ENCODE peak calls at places on chromosomes 11 and 22, in nine cellular contexts. One of them, this sample, is unnamed.

GRCh38 chr22:46280999-46281623 is 13.3 kb downstream of the TTC38 start:
- DNase-seq in stimulated activated CD8-positive, alpha-beta memory T cell treated with anti-CD3 and anti-CD28 coated beads, Interleukin-15, amount 100 ng/mL, for 1 hour: no peak
- DNase-seq in NCI-H345: no peak
- DNase-seq in activated CD4-positive, alpha-beta T cell treated with anti-CD3 and anti-CD28 coated beads for 24 hours: no peak
- DNase-seq in EH: no peak
- DNase-seq in activated T-cell treated with anti-CD3 and anti-CD28 coated beads for 1 hour: no peak
- DNase-seq in cardiac septum: no peak
- DNase-seq in stimulated activated CD4-positive, alpha-beta T cell treated with anti-CD3 and anti-CD28 coated beads, TNF-alpha, amount 100 ng/mL, for 1 hour: no peak
- DNase-seq in NAMALWA: no peak
- DNase-seq in this sample: no peak

GRCh38 chr22:43110444-43110926 is at the start of gene BIK:
- DNase-seq in stimulated activated CD4-positive, alpha-beta T cell treated with anti-CD3 and anti-CD28 coated beads, TNF-alpha, amount 100 ng/mL, for 1 hour: peak; percentile 20
- DNase-seq in NAMALWA: peak; percentile 91
- DNase-seq in NCI-H345: peak; percentile 39
- DNase-seq in stimulated activated CD8-positive, alpha-beta memory T cell treated with anti-CD3 and anti-CD28 coated beads, Interleukin-15, amount 100 ng/mL, for 1 hour: no peak
- DNase-seq in activated T-cell treated with anti-CD3 and anti-CD28 coated beads for 1 hour: peak; percentile 35
- DNase-seq in cardiac septum: no peak
- DNase-seq in EH: peak; percentile 34
- DNase-seq in activated CD4-positive, alpha-beta T cell treated with anti-CD3 and anti-CD28 coated beads for 24 hours: no peak
- DNase-seq in this sample: no peak

GRCh38 chr22:45612451-45612901 is 59.2 kb upstream of the ATXN10 start:
- DNase-seq in cardiac septum: no peak
- DNase-seq in NAMALWA: no peak
- DNase-seq in activated T-cell treated with anti-CD3 and anti-CD28 coated beads for 1 hour: no peak
- DNase-seq in stimulated activated CD4-positive, alpha-beta T cell treated with anti-CD3 and anti-CD28 coated beads, TNF-alpha, amount 100 ng/mL, for 1 hour: no peak
- DNase-seq in EH: peak; percentile 86
- DNase-seq in NCI-H345: no peak
- DNase-seq in stimulated activated CD8-positive, alpha-beta memory T cell treated with anti-CD3 and anti-CD28 coated beads, Interleukin-15, amount 100 ng/mL, for 1 hour: no peak
- DNase-seq in activated CD4-positive, alpha-beta T cell treated with anti-CD3 and anti-CD28 coated beads for 24 hours: no peak
- DNase-seq in this sample: peak; percentile 95

GRCh38 chr11:83326326-83326725 is 40.2 kb upstream of the CCDC90B start:
- DNase-seq in activated CD4-positive, alpha-beta T cell treated with anti-CD3 and anti-CD28 coated beads for 24 hours: no peak
- DNase-seq in stimulated activated CD8-positive, alpha-beta memory T cell treated with anti-CD3 and anti-CD28 coated beads, Interleukin-15, amount 100 ng/mL, for 1 hour: no peak
- DNase-seq in stimulated activated CD4-positive, alpha-beta T cell treated with anti-CD3 and anti-CD28 coated beads, TNF-alpha, amount 100 ng/mL, for 1 hour: no peak
- DNase-seq in activated T-cell treated with anti-CD3 and anti-CD28 coated beads for 1 hour: no peak
- DNase-seq in EH: no peak
- DNase-seq in cardiac septum: no peak
- DNase-seq in NCI-H345: no peak
- DNase-seq in NAMALWA: no peak
- DNase-seq in this sample: no peak

GRCh38 chr11:78441956-78442355 is 24.3 kb upstream of the GAB2 start:
- DNase-seq in stimulated activated CD4-positive, alpha-beta T cell treated with anti-CD3 and anti-CD28 coated beads, TNF-alpha, amount 100 ng/mL, for 1 hour: no peak
- DNase-seq in stimulated activated CD8-positive, alpha-beta memory T cell treated with anti-CD3 and anti-CD28 coated beads, Interleukin-15, amount 100 ng/mL, for 1 hour: no peak
- DNase-seq in NCI-H345: no peak
- DNase-seq in NAMALWA: no peak
- DNase-seq in EH: no peak
- DNase-seq in activated CD4-positive, alpha-beta T cell treated with anti-CD3 and anti-CD28 coated beads for 24 hours: no peak
- DNase-seq in cardiac septum: no peak
- DNase-seq in activated T-cell treated with anti-CD3 and anti-CD28 coated beads for 1 hour: no peak
- DNase-seq in this sample: no peak

GRCh38 chr11:8384199-8384821 is 120.6 kb upstream of the LMO1 start:
- DNase-seq in NAMALWA: no peak
- DNase-seq in activated CD4-positive, alpha-beta T cell treated with anti-CD3 and anti-CD28 coated beads for 24 hours: no peak
- DNase-seq in stimulated activated CD8-positive, alpha-beta memory T cell treated with anti-CD3 and anti-CD28 coated beads, Interleukin-15, amount 100 ng/mL, for 1 hour: no peak
- DNase-seq in NCI-H345: no peak
- DNase-seq in activated T-cell treated with anti-CD3 and anti-CD28 coated beads for 1 hour: no peak
- DNase-seq in stimulated activated CD4-positive, alpha-beta T cell treated with anti-CD3 and anti-CD28 coated beads, TNF-alpha, amount 100 ng/mL, for 1 hour: no peak
- DNase-seq in EH: peak; percentile 47
- DNase-seq in cardiac septum: no peak
- DNase-seq in this sample: no peak

GRCh38 chr22:49327411-49327810 is 500.3 kb downstream of the BRD1 start:
- DNase-seq in EH: no peak
- DNase-seq in stimulated activated CD8-positive, alpha-beta memory T cell treated with anti-CD3 and anti-CD28 coated beads, Interleukin-15, amount 100 ng/mL, for 1 hour: no peak
- DNase-seq in NAMALWA: no peak
- DNase-seq in activated CD4-positive, alpha-beta T cell treated with anti-CD3 and anti-CD28 coated beads for 24 hours: no peak
- DNase-seq in stimulated activated CD4-positive, alpha-beta T cell treated with anti-CD3 and anti-CD28 coated beads, TNF-alpha, amount 100 ng/mL, for 1 hour: no peak
- DNase-seq in activated T-cell treated with anti-CD3 and anti-CD28 coated beads for 1 hour: no peak
- DNase-seq in NCI-H345: no peak
- DNase-seq in cardiac septum: no peak
- DNase-seq in this sample: no peak

GRCh38 chr11:72224587-72225410 is at the start of gene INPPL1:
- DNase-seq in activated CD4-positive, alpha-beta T cell treated with anti-CD3 and anti-CD28 coated beads for 24 hours: no peak
- DNase-seq in activated T-cell treated with anti-CD3 and anti-CD28 coated beads for 1 hour: peak; percentile 28
- DNase-seq in stimulated activated CD4-positive, alpha-beta T cell treated with anti-CD3 and anti-CD28 coated beads, TNF-alpha, amount 100 ng/mL, for 1 hour: peak; percentile 41
- DNase-seq in NAMALWA: peak; percentile 49
- DNase-seq in EH: peak; percentile 51
- DNase-seq in stimulated activated CD8-positive, alpha-beta memory T cell treated with anti-CD3 and anti-CD28 coated beads, Interleukin-15, amount 100 ng/mL, for 1 hour: no peak
- DNase-seq in cardiac septum: no peak
- DNase-seq in NCI-H345: no peak
- DNase-seq in this sample: no peak

GRCh38 chr22:37504964-37505363 is 14.3 kb downstream of the CARD10 start:
- DNase-seq in activated T-cell treated with anti-CD3 and anti-CD28 coated beads for 1 hour: no peak
- DNase-seq in activated CD4-positive, alpha-beta T cell treated with anti-CD3 and anti-CD28 coated beads for 24 hours: no peak
- DNase-seq in EH: no peak
- DNase-seq in stimulated activated CD8-positive, alpha-beta memory T cell treated with anti-CD3 and anti-CD28 coated beads, Interleukin-15, amount 100 ng/mL, for 1 hour: no peak
- DNase-seq in NCI-H345: no peak
- DNase-seq in stimulated activated CD4-positive, alpha-beta T cell treated with anti-CD3 and anti-CD28 coated beads, TNF-alpha, amount 100 ng/mL, for 1 hour: no peak
- DNase-seq in NAMALWA: no peak
- DNase-seq in cardiac septum: no peak
- DNase-seq in this sample: no peak

GRCh38 chr11:119169272-119169719 is 771 bp downstream of the NLRX1 start:
- DNase-seq in activated T-cell treated with anti-CD3 and anti-CD28 coated beads for 1 hour: no peak
- DNase-seq in cardiac septum: no peak
- DNase-seq in NCI-H345: no peak
- DNase-seq in activated CD4-positive, alpha-beta T cell treated with anti-CD3 and anti-CD28 coated beads for 24 hours: peak; percentile 16
- DNase-seq in NAMALWA: no peak
- DNase-seq in EH: peak; percentile 65
- DNase-seq in stimulated activated CD4-positive, alpha-beta T cell treated with anti-CD3 and anti-CD28 coated beads, TNF-alpha, amount 100 ng/mL, for 1 hour: peak; percentile 16
- DNase-seq in stimulated activated CD8-positive, alpha-beta memory T cell treated with anti-CD3 and anti-CD28 coated beads, Interleukin-15, amount 100 ng/mL, for 1 hour: no peak
- DNase-seq in this sample: no peak

GRCh38 chr11:134916421-134916820 is 504.4 kb upstream of the B3GAT1 start:
- DNase-seq in NCI-H345: peak; percentile 70
- DNase-seq in NAMALWA: no peak
- DNase-seq in cardiac septum: no peak
- DNase-seq in stimulated activated CD8-positive, alpha-beta memory T cell treated with anti-CD3 and anti-CD28 coated beads, Interleukin-15, amount 100 ng/mL, for 1 hour: no peak
- DNase-seq in EH: no peak
- DNase-seq in activated CD4-positive, alpha-beta T cell treated with anti-CD3 and anti-CD28 coated beads for 24 hours: no peak
- DNase-seq in activated T-cell treated with anti-CD3 and anti-CD28 coated beads for 1 hour: no peak
- DNase-seq in stimulated activated CD4-positive, alpha-beta T cell treated with anti-CD3 and anti-CD28 coated beads, TNF-alpha, amount 100 ng/mL, for 1 hour: no peak
- DNase-seq in this sample: no peak

GRCh38 chr22:47388778-47389177 is 626.3 kb downstream of the TBC1D22A start:
- DNase-seq in EH: no peak
- DNase-seq in NAMALWA: no peak
- DNase-seq in stimulated activated CD8-positive, alpha-beta memory T cell treated with anti-CD3 and anti-CD28 coated beads, Interleukin-15, amount 100 ng/mL, for 1 hour: no peak
- DNase-seq in cardiac septum: no peak
- DNase-seq in stimulated activated CD4-positive, alpha-beta T cell treated with anti-CD3 and anti-CD28 coated beads, TNF-alpha, amount 100 ng/mL, for 1 hour: no peak
- DNase-seq in activated CD4-positive, alpha-beta T cell treated with anti-CD3 and anti-CD28 coated beads for 24 hours: no peak
- DNase-seq in activated T-cell treated with anti-CD3 and anti-CD28 coated beads for 1 hour: no peak
- DNase-seq in NCI-H345: no peak
- DNase-seq in this sample: no peak

GRCh38 chr11:64789331-64790204 is 11.2 kb upstream of the SF1 start:
- DNase-seq in cardiac septum: peak; percentile 68
- DNase-seq in NCI-H345: no peak
- DNase-seq in stimulated activated CD4-positive, alpha-beta T cell treated with anti-CD3 and anti-CD28 coated beads, TNF-alpha, amount 100 ng/mL, for 1 hour: no peak
- DNase-seq in EH: no peak
- DNase-seq in activated T-cell treated with anti-CD3 and anti-CD28 coated beads for 1 hour: no peak
- DNase-seq in NAMALWA: no peak
- DNase-seq in activated CD4-positive, alpha-beta T cell treated with anti-CD3 and anti-CD28 coated beads for 24 hours: no peak
- DNase-seq in stimulated activated CD8-positive, alpha-beta memory T cell treated with anti-CD3 and anti-CD28 coated beads, Interleukin-15, amount 100 ng/mL, for 1 hour: no peak
- DNase-seq in this sample: no peak

GRCh38 chr11:64865286-64866172 is 12.9 kb downstream of the EHD1 start:
- DNase-seq in stimulated activated CD8-positive, alpha-beta memory T cell treated with anti-CD3 and anti-CD28 coated beads, Interleukin-15, amount 100 ng/mL, for 1 hour: no peak
- DNase-seq in activated T-cell treated with anti-CD3 and anti-CD28 coated beads for 1 hour: no peak
- DNase-seq in NCI-H345: no peak
- DNase-seq in cardiac septum: no peak
- DNase-seq in NAMALWA: peak; percentile 88
- DNase-seq in activated CD4-positive, alpha-beta T cell treated with anti-CD3 and anti-CD28 coated beads for 24 hours: no peak
- DNase-seq in stimulated activated CD4-positive, alpha-beta T cell treated with anti-CD3 and anti-CD28 coated beads, TNF-alpha, amount 100 ng/mL, for 1 hour: no peak
- DNase-seq in EH: peak; percentile 97
- DNase-seq in this sample: no peak

GRCh38 chr11:100930185-100930778 is 199.3 kb downstream of the PGR start:
- DNase-seq in activated CD4-positive, alpha-beta T cell treated with anti-CD3 and anti-CD28 coated beads for 24 hours: no peak
- DNase-seq in cardiac septum: no peak
- DNase-seq in EH: peak; percentile 74
- DNase-seq in NCI-H345: peak; percentile 61
- DNase-seq in stimulated activated CD4-positive, alpha-beta T cell treated with anti-CD3 and anti-CD28 coated beads, TNF-alpha, amount 100 ng/mL, for 1 hour: no peak
- DNase-seq in stimulated activated CD8-positive, alpha-beta memory T cell treated with anti-CD3 and anti-CD28 coated beads, Interleukin-15, amount 100 ng/mL, for 1 hour: no peak
- DNase-seq in activated T-cell treated with anti-CD3 and anti-CD28 coated beads for 1 hour: no peak
- DNase-seq in NAMALWA: peak; percentile 56
- DNase-seq in this sample: peak; percentile 17

This sample was measured in keratinocyte.